ENCODE peak calls at places on chromosomes 11 and 22, in seven cellular contexts. U, H, X, T, J, N and B are unnamed samples.

GRCh38 chr11:19679952-19680823 is 32.4 kb upstream of the NAV2 start:
- DNase-seq in X (no peak), N (peak), J (no peak), H (peak), T (peak), U (no peak), B (no peak)

GRCh38 chr11:103529217-103529684 is 420.0 kb downstream of the DYNC2H1 start:
- DNase-seq in J (no peak), U (no peak), T (peak), H (peak), X (no peak), N (no peak), B (no peak)

GRCh38 chr11:47915407-47916137 is 64.8 kb upstream of the PTPRJ start:
- DNase-seq in H (no peak), N (no peak), J (peak), X (no peak), U (no peak), T (no peak), B (peak)

GRCh38 chr22:16949561-16949960 is 58.5 kb downstream of the GAB4 start:
- DNase-seq in H (no peak), T (no peak), J (peak), U (no peak), N (no peak), X (no peak), B (peak)

GRCh38 chr22:45253039-45253641 is 12.4 kb upstream of the KIAA0930 start:
- DNase-seq in J (no peak), N (no peak), X (no peak), T (no peak), H (no peak), U (no peak), B (no peak)

GRCh38 chr11:119369035-119369925 is 12.2 kb downstream of the USP2 start:
- DNase-seq in U (peak), J (no peak), N (no peak), X (no peak), T (no peak), H (no peak), B (no peak)

GRCh38 chr11:48081151-48082010 is 101.0 kb downstream of the PTPRJ start:
- DNase-seq in H (no peak), X (no peak), N (no peak), J (peak), T (peak), U (no peak), B (peak)

GRCh38 chr11:123616505-123617198 is 37.8 kb downstream of the SCN3B start:
- DNase-seq in U (no peak), H (no peak), X (no peak), J (no peak), N (no peak), T (peak), B (no peak)

GRCh38 chr11:60953781-60954180 is 1.8 kb upstream of the SLC15A3 start:
- DNase-seq in X (no peak), J (no peak), N (no peak), H (no peak), T (peak), U (no peak), B (no peak)

GRCh38 chr11:98061858-98062257 is 958.9 kb upstream of the CNTN5 start:
- DNase-seq in N (no peak), T (no peak), X (no peak), H (no peak), U (no peak), J (no peak), B (no peak)

GRCh38 chr11:128054323-128054910 is 532.9 kb downstream of the ETS1 start:
- DNase-seq in X (no peak), N (no peak), H (no peak), U (no peak), J (no peak), T (peak), B (no peak)

GRCh38 chr11:130390071-130390758 is 38.2 kb downstream of the ADAMTS8 start:
- DNase-seq in H (peak), U (no peak), X (no peak), N (no peak), J (no peak), T (peak), B (no peak)

GRCh38 chr22:45261407-45262088 is 20.9 kb upstream of the KIAA0930 start:
- DNase-seq in N (no peak), X (no peak), U (no peak), H (no peak), J (no peak), T (no peak), B (no peak)

GRCh38 chr22:42994917-42995562 is 19.9 kb downstream of the PACSIN2 start:
- DNase-seq in T (peak), X (no peak), J (no peak), U (no peak), H (peak), N (no peak), B (no peak)

GRCh38 chr22:28023036-28023435 is 104.0 kb upstream of the PITPNB start:
- DNase-seq in N (peak), J (no peak), H (no peak), U (no peak), T (no peak), X (no peak), B (no peak)

GRCh38 chr11:110797453-110797852 is 85.2 kb upstream of the ARHGAP20 start:
- DNase-seq in J (peak), X (no peak), T (peak), N (no peak), H (no peak), U (no peak), B (no peak)

GRCh38 chr11:126839496-126839895 is 161.1 kb downstream of the KIRREL3 start:
- DNase-seq in J (no peak), N (no peak), T (no peak), U (no peak), X (peak), H (no peak), B (no peak)

GRCh38 chr11:120316880-120317688 is 8.0 kb upstream of the TLCD5 start:
- DNase-seq in J (no peak), X (no peak), H (no peak), U (no peak), T (peak), N (no peak), B (no peak)

GRCh38 chr22:26377170-26377825 is 51.8 kb upstream of the ASPHD2 start:
- DNase-seq in N (no peak), X (no peak), H (no peak), J (peak), T (no peak), U (no peak), B (no peak)

GRCh38 chr11:110128161-110128560 is 35.0 kb downstream of the ZC3H12C start:
- DNase-seq in U (no peak), J (no peak), H (no peak), N (no peak), X (no peak), T (peak), B (no peak)

GRCh38 chr22:30947821-30948454 is 20.6 kb downstream of the MORC2 start:
- DNase-seq in X (no peak), H (no peak), J (no peak), U (no peak), N (no peak), T (peak), B (no peak)

GRCh38 chr11:75031771-75032549 is 43.2 kb downstream of the NEU3 start:
- DNase-seq in U (peak), T (peak), X (no peak), J (peak), H (peak), N (peak), B (peak)

GRCh38 chr11:15942126-15942525 is 414.2 kb downstream of the SOX6 start:
- DNase-seq in H (no peak), J (no peak), X (no peak), U (no peak), N (no peak), T (no peak), B (no peak)

GRCh38 chr11:116578971-116579687 is 193.7 kb downstream of the BUD13 start:
- DNase-seq in X (no peak), N (no peak), J (no peak), T (no peak), H (no peak), U (no peak), B (no peak)

GRCh38 chr11:33687733-33688479 is 12.7 kb downstream of the C11orf91 start:
- DNase-seq in N (no peak), U (no peak), T (peak), J (peak), H (peak), X (no peak), B (peak)